ENCODE peak calls at places on chromosomes 4 and X, in eight cellular contexts. N is body of pancreas, X is BE2C, Y is IMR-90, R is ovary, P is stomach, I is BJ, O is cardiac muscle cell. H is an unnamed sample.

GRCh38 chr4:186904104-186904503 is 180.4 kb upstream of the FAT1 start:
- DNase-seq in R (no peak), I (peak; percentile 76), N (no peak), P (no peak), O (no peak), X (no peak), Y (peak; percentile 95), H (peak; percentile 55)

GRCh38 chr4:138561906-138562305 is 319.8 kb upstream of the SLC7A11 start:
- DNase-seq in X (peak; percentile 30), R (no peak), O (no peak), Y (no peak), N (no peak), P (no peak), I (no peak), H (no peak)

GRCh38 chr4:146814736-146815135 is 130.9 kb downstream of the TTC29 start:
- DNase-seq in R (no peak), Y (no peak), X (no peak), I (no peak), N (no peak), O (no peak), P (no peak), H (no peak)

GRCh38 chrX:108198420-108198819 is 106.8 kb downstream of the ATG4A start:
- DNase-seq in P (no peak), X (no peak), N (no peak), I (no peak), R (no peak), Y (no peak), O (no peak), H (no peak)

GRCh38 chr4:150583287-150584197 is 1.6 kb downstream of the MAB21L2 start:
- DNase-seq in R (no peak), P (no peak), O (peak; percentile 63), Y (peak; percentile 47), N (no peak), X (peak; percentile 68), I (no peak), H (no peak)

GRCh38 chr4:128387600-128388351 is 100.2 kb upstream of the PGRMC2 start:
- DNase-seq in N (no peak), O (no peak), P (no peak), I (no peak), Y (peak; percentile 43), R (no peak), X (no peak), H (no peak)

GRCh38 chrX:12411831-12412230 is 273.6 kb downstream of the FRMPD4 start:
- DNase-seq in X (no peak), P (no peak), R (no peak), I (no peak), O (no peak), Y (peak; percentile 10), N (no peak), H (no peak)

GRCh38 chr4:137611998-137612700 is 79.9 kb upstream of the PCDH18 start:
- DNase-seq in N (no peak), O (no peak), X (no peak), R (no peak), I (no peak), Y (no peak), P (no peak), H (no peak)

GRCh38 chr4:13907255-13907751 is 279.8 kb upstream of the BOD1L1 start:
- DNase-seq in I (peak; percentile 95), Y (peak; percentile 99), O (no peak), R (no peak), P (no peak), N (no peak), X (no peak), H (peak; percentile 99)

GRCh38 chr4:110109455-110109854 is 89.0 kb downstream of the ELOVL6 start:
- DNase-seq in X (no peak), R (no peak), P (no peak), Y (no peak), O (no peak), I (no peak), N (no peak), H (no peak)

GRCh38 chr4:133062851-133063250 is 86.2 kb upstream of the PCDH10 start:
- DNase-seq in N (no peak), R (no peak), I (no peak), Y (no peak), P (no peak), X (no peak), O (no peak), H (no peak)

DNA sequence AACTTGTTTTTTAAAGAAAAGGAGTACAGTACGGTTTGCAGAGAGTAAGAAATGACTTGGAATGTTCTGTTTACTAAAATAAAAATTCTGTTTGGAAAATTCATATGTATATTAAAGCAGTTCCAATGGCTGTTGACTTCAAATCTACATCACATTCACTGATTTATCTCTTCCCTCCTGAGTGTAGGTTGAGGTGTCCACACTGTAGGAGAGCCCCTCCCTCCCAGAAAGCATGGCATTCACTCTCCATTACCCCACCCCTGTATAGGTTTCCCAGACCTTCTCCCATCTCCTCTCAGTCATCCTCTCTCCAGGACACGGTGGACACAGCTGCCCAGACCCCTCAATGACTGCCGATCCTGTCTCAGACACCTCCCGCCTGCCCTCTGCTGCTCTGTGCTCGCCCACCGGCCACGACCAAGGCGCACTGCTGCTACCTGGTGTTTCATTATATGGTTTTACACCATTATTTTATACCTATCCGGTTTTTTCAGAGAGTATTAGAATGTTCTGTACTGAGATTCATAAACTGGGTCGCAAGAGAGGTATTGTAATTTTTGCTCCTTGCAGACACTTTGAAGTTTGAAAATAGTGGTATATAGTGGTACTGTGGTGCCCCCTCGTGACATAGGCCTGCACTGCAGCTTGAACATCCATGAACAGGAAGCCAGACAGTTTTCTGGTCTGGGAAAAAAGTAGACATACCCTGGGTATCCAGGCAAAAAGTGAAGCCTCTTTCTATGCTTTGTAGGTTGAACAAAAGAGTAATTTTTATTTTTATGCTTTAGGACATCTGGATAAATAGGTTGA is 38.8 kb upstream of the BEX4 start:
- DNase-seq in O (peak; percentile 64), P (peak; percentile 72), N (peak; percentile 72), X (peak; percentile 64), R (peak; percentile 41), Y (peak; percentile 38), I (no peak), H (no peak)
- H3K4me3 ChIP-seq in O (no peak overlapping the region), P (no peak overlapping the region), N (no peak overlapping the region), X (peak overlapping the region; percentile 38), R (no peak overlapping the region), Y (no peak overlapping the region), I (no peak overlapping the region), H (no peak overlapping the region)

GRCh38 chrX:106022238-106022637 is 16.3 kb downstream of the SERPINA7 start:
- DNase-seq in P (no peak), X (no peak), I (no peak), O (no peak), N (no peak), R (no peak), Y (no peak), H (no peak)
- H3K27me3 ChIP-seq in P (no peaks in the 10 kb centered on the region), X (no peaks in the 10 kb centered on the region), I (no peaks in the 10 kb centered on the region), O (no peaks in the 10 kb centered on the region), N (no peaks in the 10 kb centered on the region), R (no peaks in the 10 kb centered on the region), Y (no peaks in the 10 kb centered on the region), H (no peaks in the 10 kb centered on the region)

GRCh38 chrX:79094075-79094832 is 50.2 kb upstream of the GPR174 start:
- DNase-seq in O (no peak), R (no peak), I (no peak), N (no peak), P (no peak), X (no peak), Y (no peak), H (no peak)

GRCh38 chrX:79095441-79096338 is 48.8 kb upstream of the GPR174 start:
- DNase-seq in O (no peak), X (no peak), P (no peak), N (no peak), R (no peak), Y (no peak), I (no peak), H (no peak)

GRCh38 chrX:79100791-79101484 is 43.5 kb upstream of the GPR174 start:
- DNase-seq in R (no peak), O (no peak), N (no peak), P (no peak), I (no peak), Y (no peak), X (no peak), H (no peak)

GRCh38 chrX:79096339-79096638 is 48.2 kb upstream of the GPR174 start:
- DNase-seq in Y (no peak), O (no peak), X (no peak), P (no peak), R (no peak), N (no peak), I (no peak), H (no peak)
- TF ChIP-seq CTCF in Y (no peak), O (no peak), X (no peak), P (no peak), R (no peak), N (no peak), I (no peak), H (no peak)

DNA sequence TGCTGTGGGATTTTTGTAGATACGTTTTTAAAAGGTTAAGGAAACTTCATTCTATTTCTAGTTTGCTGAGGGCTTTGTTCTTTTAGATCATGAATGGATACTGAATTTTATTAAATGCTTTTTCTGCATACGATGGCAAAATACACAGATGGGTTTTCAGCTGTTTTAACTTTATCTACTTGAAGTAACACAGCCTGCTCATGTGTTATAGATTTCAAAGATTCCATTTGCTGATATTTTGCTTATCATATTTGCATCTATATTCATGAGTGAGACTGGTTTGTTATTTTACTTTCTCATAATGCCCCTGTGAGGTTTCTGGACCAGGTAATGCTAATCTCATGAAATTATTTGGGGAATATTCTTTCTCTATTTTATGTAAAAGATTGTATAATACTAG is 34.5 kb upstream of the HERC5 start:
- DNase-seq in I (no peak), R (no peak), X (no peak), P (no peak), O (no peak), N (no peak), Y (no peak), H (no peak)
- H3K4me3 ChIP-seq in I (no peak overlapping the region), R (no peak overlapping the region), X (no peak overlapping the region), P (no peak overlapping the region), O (no peak overlapping the region), N (no peak overlapping the region), Y (no peak overlapping the region), H (no peak overlapping the region)

GRCh38 chr4:171265190-171265818 is 547.9 kb upstream of the GALNTL6 start:
- DNase-seq in X (no peak), O (no peak), N (no peak), P (no peak), R (no peak), I (no peak), Y (no peak), H (no peak)

DNA sequence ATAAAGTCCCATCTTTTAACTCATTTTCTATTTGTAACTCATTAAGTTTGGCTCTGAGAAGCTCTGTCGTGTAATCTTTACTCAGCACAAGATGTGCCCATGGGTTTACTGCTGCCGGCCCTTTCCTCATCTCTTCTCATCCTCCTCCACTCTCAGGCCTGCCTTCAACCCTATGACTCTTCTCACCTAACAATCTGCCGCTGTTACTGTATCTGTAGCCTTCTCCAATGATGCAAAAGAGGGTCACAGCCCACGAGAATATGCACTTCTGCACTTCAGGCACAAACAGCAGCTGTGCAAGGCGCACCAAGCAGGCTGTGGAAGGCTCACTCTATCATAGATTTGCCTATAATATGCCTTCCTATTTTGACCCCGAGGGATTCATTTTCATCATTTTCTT is 546.5 kb upstream of the GALNTL6 start:
- DNase-seq in P (no peak), R (no peak), N (no peak), I (no peak), O (no peak), Y (no peak), X (no peak), H (no peak)
- H3K27me3 ChIP-seq in P (no peaks in the 10 kb centered on the region), R (peaks cover 3% of the 10 kb centered on the region), N (no peaks in the 10 kb centered on the region), I (no peaks in the 10 kb centered on the region), O (no peaks in the 10 kb centered on the region), Y (no peaks in the 10 kb centered on the region), X (no peaks in the 10 kb centered on the region), H (no peaks in the 10 kb centered on the region)

GRCh38 chr4:28093071-28093470 is 1232.4 kb downstream of the STIM2 start:
- DNase-seq in R (no peak), N (no peak), I (no peak), Y (no peak), P (no peak), X (no peak), O (no peak), H (no peak)
- TF ChIP-seq CTCF in R (no peak), N (no peak), I (no peak), Y (no peak), P (no peak), X (no peak), O (no peak), H (no peak)